ENCODE peak calls at places on chromosomes 4 and X, in seven cellular contexts. J is Right ventricle myocardium superior, V is non-pigmented ciliary epithelial cell, E is GM23248, O is LoVo, W is left ventricle myocardium inferior, K is AML-193. F is an unnamed sample.

GRCh38 chr4:126955292-126956191 is 677.2 kb upstream of the INTU start:
- DNase-seq in J (no peak), V (no peak), E (no peak), O (no peak), W (no peak), K (no peak), F (no peak)

GRCh38 chrX:131987252-131987651 is 35.9 kb upstream of the STK26 start:
- DNase-seq in J (no peak), V (no peak), E (no peak), O (no peak), W (no peak), K (peak), F (no peak)

GRCh38 chr4:90857081-90857820 is 730.1 kb downstream of the CCSER1 start:
- DNase-seq in J (no peak), V (no peak), E (no peak), O (no peak), W (no peak), K (no peak), F (no peak)

GRCh38 chr4:117700111-117700892 is 334.0 kb upstream of the NDST3 start:
- DNase-seq in J (no peak), V (no peak), E (no peak), O (no peak), W (no peak), K (no peak), F (no peak)

GRCh38 chr4:126007142-126007541 is 692.4 kb downstream of the FAT4 start:
- DNase-seq in J (no peak), V (no peak), E (no peak), O (no peak), W (no peak), K (no peak), F (no peak)

GRCh38 chrX:31178064-31178768 is 106.4 kb upstream of the FTHL17 start:
- DNase-seq in J (no peak), V (no peak), E (no peak), O (no peak), W (no peak), K (no peak), F (no peak)

GRCh38 chr4:26032142-26032541 is 118.1 kb downstream of the SMIM20 start:
- DNase-seq in J (no peak), V (no peak), E (peak), O (no peak), W (no peak), K (no peak), F (no peak)

GRCh38 chr4:2186133-2186864 is 55.6 kb downstream of the HAUS3 start:
- DNase-seq in J (no peak), V (no peak), E (no peak), O (peak), W (no peak), K (no peak), F (no peak)

GRCh38 chrX:26470946-26471345 is 255.0 kb downstream of the MAGEB5 start:
- DNase-seq in J (no peak), V (no peak), E (no peak), O (no peak), W (no peak), K (no peak), F (no peak)

GRCh38 chr4:90357117-90357710 is 230.0 kb downstream of the CCSER1 start:
- DNase-seq in J (no peak), V (peak), E (peak), O (peak), W (no peak), K (peak), F (no peak)

GRCh38 chrX:39596437-39596836 is 501.3 kb downstream of the BCOR start:
- DNase-seq in J (no peak), V (no peak), E (no peak), O (no peak), W (no peak), K (no peak), F (no peak)

GRCh38 chr4:44679060-44679459 is 840 bp downstream of the GUF1 start:
- DNase-seq in J (no peak), V (no peak), E (no peak), O (no peak), W (no peak), K (no peak), F (no peak)

GRCh38 chrX:148633509-148633908 is 133.1 kb downstream of the AFF2 start:
- DNase-seq in J (no peak), V (no peak), E (no peak), O (no peak), W (no peak), K (no peak), F (no peak)

GRCh38 chrX:136268051-136269048 is 17.1 kb upstream of the MAP7D3 start:
- DNase-seq in J (no peak), V (no peak), E (peak), O (peak), W (no peak), K (peak), F (no peak)

GRCh38 chr4:111512081-111512774 is 633.0 kb upstream of the FAM241A start:
- DNase-seq in J (no peak), V (peak), E (peak), O (no peak), W (no peak), K (no peak), F (no peak)

GRCh38 chr4:78032446-78032845 is 24.7 kb upstream of the FRAS1 start:
- DNase-seq in J (no peak), V (no peak), E (no peak), O (no peak), W (no peak), K (no peak), F (no peak)

GRCh38 chr4:98568896-98569663 is 89.3 kb downstream of the TSPAN5 start:
- DNase-seq in J (no peak), V (no peak), E (peak), O (no peak), W (no peak), K (no peak), F (no peak)

GRCh38 chr4:25356068-25356467 is 21.0 kb upstream of the ANAPC4 start:
- DNase-seq in J (no peak), V (no peak), E (no peak), O (no peak), W (no peak), K (no peak), F (no peak)

GRCh38 chr4:126385954-126386353 is 1071.2 kb downstream of the FAT4 start:
- DNase-seq in J (no peak), V (no peak), E (no peak), O (no peak), W (no peak), K (no peak), F (no peak)

GRCh38 chr4:36310793-36311192 is 29.4 kb downstream of the DTHD1 start:
- DNase-seq in J (peak), V (no peak), E (no peak), O (no peak), W (no peak), K (peak), F (no peak)

GRCh38 chr4:8029689-8030088 is 90.0 kb upstream of the AFAP1 start:
- DNase-seq in J (no peak), V (no peak), E (no peak), O (no peak), W (no peak), K (no peak), F (no peak)

GRCh38 chr4:5881340-5881739 is 11.5 kb downstream of the CRMP1 start:
- DNase-seq in J (no peak), V (no peak), E (no peak), O (no peak), W (no peak), K (no peak), F (no peak)

GRCh38 chr4:83231620-83232056 is 53.0 kb downstream of the COQ2 start:
- DNase-seq in J (no peak), V (no peak), E (peak), O (no peak), W (no peak), K (peak), F (no peak)

GRCh38 chr4:112403072-112403945 is 106.1 kb downstream of the ALPK1 start:
- DNase-seq in J (no peak), V (no peak), E (no peak), O (no peak), W (no peak), K (no peak), F (no peak)

GRCh38 chr4:115165503-115165902 is 52.1 kb upstream of the NDST4 start:
- DNase-seq in J (no peak), V (no peak), E (peak), O (no peak), W (no peak), K (no peak), F (no peak)

GRCh38 chr4:5685296-5685695 is 23.1 kb downstream of the EVC2 start:
- DNase-seq in J (no peak), V (no peak), E (no peak), O (no peak), W (no peak), K (no peak), F (no peak)

GRCh38 chr4:77819409-77819835 is 254 bp upstream of the CNOT6L start:
- DNase-seq in J (peak), V (no peak), E (peak), O (no peak), W (no peak), K (no peak), F (no peak)

GRCh38 chr4:6250235-6250983 is 19.2 kb upstream of the WFS1 start:
- DNase-seq in J (no peak), V (no peak), E (peak), O (peak), W (no peak), K (peak), F (no peak)

GRCh38 chr4:112531146-112531545 is 15.2 kb upstream of the NEUROG2 start:
- DNase-seq in J (no peak), V (no peak), E (no peak), O (no peak), W (no peak), K (no peak), F (no peak)

GRCh38 chrX:31449064-31449463 is 377.2 kb upstream of the FTHL17 start:
- DNase-seq in J (no peak), V (no peak), E (no peak), O (no peak), W (no peak), K (no peak), F (no peak)

GRCh38 chr4:183348706-183349659 is 26.8 kb upstream of the CLDN24 start:
- DNase-seq in J (no peak), V (no peak), E (peak), O (no peak), W (no peak), K (no peak), F (no peak)

GRCh38 chr4:154602404-154603020 is 9.9 kb downstream of the FGG start:
- DNase-seq in J (no peak), V (no peak), E (no peak), O (no peak), W (no peak), K (no peak), F (no peak)